ENCODE peak calls at places on chromosome 5, in five cellular contexts. One of them, this sample, is unnamed.

GRCh38 chr5:41925555-41925946 is 470 bp downstream of the FBXO4 start:
- DNase-seq in HFFc6: no peak
- DNase-seq in RWPE1: peak
- DNase-seq in AG04450: no peak
- DNase-seq in uterus: peak
- DNase-seq in this sample: no peak

GRCh38 chr5:142770650-142771609 is 753 bp downstream of the ARHGAP26 start:
- DNase-seq in HFFc6: peak
- DNase-seq in RWPE1: peak
- DNase-seq in AG04450: no peak
- DNase-seq in uterus: peak
- DNase-seq in this sample: no peak

GRCh38 chr5:175344331-175345200 is 99.4 kb downstream of the DRD1 start:
- DNase-seq in HFFc6: no peak
- DNase-seq in RWPE1: peak
- DNase-seq in AG04450: no peak
- DNase-seq in uterus: no peak
- DNase-seq in this sample: no peak

GRCh38 chr5:139784488-139784887 is 11.1 kb upstream of the PSD2 start:
- DNase-seq in HFFc6: no peak
- DNase-seq in RWPE1: no peak
- DNase-seq in AG04450: no peak
- DNase-seq in uterus: no peak
- DNase-seq in this sample: no peak

GRCh38 chr5:57779383-57780223 is 297.0 kb upstream of the ACTBL2 start:
- DNase-seq in HFFc6: peak
- DNase-seq in RWPE1: peak
- DNase-seq in AG04450: peak
- DNase-seq in uterus: peak
- DNase-seq in this sample: peak

GRCh38 chr5:40165106-40165788 is 514.5 kb upstream of the PTGER4 start:
- DNase-seq in HFFc6: no peak
- DNase-seq in RWPE1: no peak
- DNase-seq in AG04450: no peak
- DNase-seq in uterus: no peak
- DNase-seq in this sample: no peak

GRCh38 chr5:17308326-17309065 is 91.1 kb downstream of the BASP1 start:
- DNase-seq in HFFc6: no peak
- DNase-seq in RWPE1: no peak
- DNase-seq in AG04450: no peak
- DNase-seq in uterus: no peak
- DNase-seq in this sample: no peak

GRCh38 chr5:174414315-174414710 is 310.1 kb upstream of the MSX2 start:
- DNase-seq in HFFc6: no peak
- DNase-seq in RWPE1: no peak
- DNase-seq in AG04450: no peak
- DNase-seq in uterus: no peak
- DNase-seq in this sample: no peak

DNA sequence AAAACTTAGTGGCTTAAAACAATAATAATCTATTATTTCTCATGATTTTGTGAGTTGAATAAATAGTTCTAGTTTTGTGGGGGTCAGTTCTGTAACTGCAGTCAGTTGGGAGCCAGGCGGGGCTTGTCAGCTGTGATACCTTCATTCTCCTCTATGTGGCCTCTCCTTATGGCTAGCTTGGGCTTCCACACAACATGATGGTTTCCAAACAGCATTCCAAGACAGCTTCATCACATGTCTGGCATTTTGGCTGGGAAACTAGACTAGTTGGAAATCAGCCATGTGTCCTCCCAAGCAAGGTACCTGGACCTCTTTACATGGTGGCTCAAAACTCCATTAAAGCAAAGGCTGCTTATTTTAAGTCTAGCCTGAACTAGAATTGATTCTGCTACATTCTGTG is 61.4 kb upstream of the RANBP3L start:
- DNase-seq in HFFc6: peak
- DNase-seq in RWPE1: peak
- DNase-seq in AG04450: no peak
- DNase-seq in uterus: no peak
- DNase-seq in this sample: peak
- TF ChIP-seq CTCF in HFFc6: peak
- TF ChIP-seq CTCF in RWPE1: no peak
- TF ChIP-seq CTCF in AG04450: no peak
- TF ChIP-seq CTCF in uterus: no peak
- TF ChIP-seq CTCF in this sample: peak

DNA sequence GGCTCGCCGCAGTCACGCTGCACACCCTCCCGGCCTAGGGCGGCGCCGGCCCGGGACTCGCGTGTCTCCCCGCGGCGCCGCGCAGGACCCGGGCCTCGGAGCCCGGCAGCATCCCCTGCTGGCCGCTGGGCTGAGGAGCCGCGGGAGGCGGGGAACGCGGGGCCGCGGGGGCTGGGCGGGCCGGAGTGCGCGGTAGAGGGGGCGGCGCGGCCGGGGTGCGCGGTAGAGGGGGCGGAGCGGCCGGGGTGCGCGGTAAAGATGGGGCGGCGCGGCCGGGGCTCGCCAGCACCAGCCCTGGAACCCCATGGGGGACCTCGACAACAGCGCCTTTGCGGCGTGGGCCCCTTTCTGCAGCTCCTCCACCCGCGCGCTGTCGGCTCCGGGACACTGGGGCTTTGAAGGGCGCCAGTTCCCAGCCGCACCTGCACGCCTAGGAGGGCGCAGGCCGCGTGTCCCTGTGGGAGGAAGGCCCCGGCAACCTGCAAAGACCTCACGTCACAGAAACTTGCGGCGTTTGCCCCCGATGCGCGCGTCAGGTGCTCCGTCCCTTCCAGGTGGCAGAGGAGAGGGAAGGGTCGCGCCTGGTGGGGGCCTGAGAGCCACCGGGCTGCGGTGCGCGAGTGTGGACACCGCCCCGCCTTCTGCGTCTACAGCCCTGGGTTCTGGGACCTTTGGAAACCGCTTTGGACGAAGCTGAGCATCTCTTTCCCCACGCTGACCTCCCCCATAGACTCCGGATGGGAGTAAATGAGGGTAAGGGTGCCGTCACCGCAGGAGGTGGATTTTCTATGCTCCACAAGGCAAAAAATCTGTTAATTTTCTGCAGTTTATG is 49.6 kb downstream of the NSUN2 start:
- DNase-seq in HFFc6: no peak
- DNase-seq in RWPE1: no peak
- DNase-seq in AG04450: no peak
- DNase-seq in uterus: peak
- DNase-seq in this sample: no peak
- TF ChIP-seq CTCF in HFFc6: peak
- TF ChIP-seq CTCF in RWPE1: peak
- TF ChIP-seq CTCF in AG04450: peak
- TF ChIP-seq CTCF in uterus: peak
- TF ChIP-seq CTCF in this sample: peak

GRCh38 chr5:66860199-66860975 is 264.2 kb downstream of the MAST4 start:
- DNase-seq in HFFc6: no peak
- DNase-seq in RWPE1: no peak
- DNase-seq in AG04450: no peak
- DNase-seq in uterus: no peak
- DNase-seq in this sample: no peak

GRCh38 chr5:66863343-66864170 is 267.4 kb downstream of the MAST4 start:
- DNase-seq in HFFc6: no peak
- DNase-seq in RWPE1: no peak
- DNase-seq in AG04450: no peak
- DNase-seq in uterus: no peak
- DNase-seq in this sample: no peak

GRCh38 chr5:66867622-66868322 is 271.6 kb downstream of the MAST4 start:
- DNase-seq in HFFc6: no peak
- DNase-seq in RWPE1: no peak
- DNase-seq in AG04450: no peak
- DNase-seq in uterus: no peak
- DNase-seq in this sample: no peak

GRCh38 chr5:66861402-66861801 is 265.2 kb downstream of the MAST4 start:
- DNase-seq in HFFc6: no peak
- DNase-seq in RWPE1: no peak
- DNase-seq in AG04450: no peak
- DNase-seq in uterus: no peak
- DNase-seq in this sample: no peak

DNA sequence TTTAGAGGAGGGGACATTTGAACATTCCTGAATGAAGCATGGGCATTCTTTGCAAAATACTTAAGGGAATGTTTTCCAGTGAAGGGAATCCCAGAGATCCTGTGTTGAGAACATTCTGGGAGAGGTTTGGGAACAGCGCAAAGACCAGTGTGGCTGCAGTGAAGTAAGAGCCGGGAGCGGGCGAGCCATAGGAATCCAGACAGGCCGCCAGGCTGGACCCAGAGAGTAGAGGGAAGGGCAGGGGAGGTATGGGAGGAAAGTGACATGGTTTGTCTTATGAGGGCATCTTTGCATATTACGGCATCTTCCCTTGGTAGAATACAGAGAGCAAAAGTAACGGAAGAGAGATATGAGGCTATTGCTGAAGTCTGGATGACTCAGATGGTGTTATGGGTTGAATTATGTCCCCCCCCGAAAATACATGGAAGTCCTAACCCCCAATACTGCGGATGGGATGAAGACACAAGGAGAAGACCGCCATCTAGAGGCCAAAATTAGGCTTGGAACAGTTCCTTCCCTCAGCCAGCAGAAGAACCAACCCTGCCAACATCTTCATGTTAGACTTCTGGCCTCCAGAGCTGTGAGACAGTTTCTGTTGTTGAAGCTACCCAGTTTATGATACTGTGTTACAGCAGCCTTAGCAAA is 268.2 kb downstream of the MAST4 start:
- DNase-seq in HFFc6: peak
- DNase-seq in RWPE1: peak
- DNase-seq in AG04450: no peak
- DNase-seq in uterus: no peak
- DNase-seq in this sample: no peak
- TF ChIP-seq CTCF in HFFc6: peak
- TF ChIP-seq CTCF in RWPE1: peak
- TF ChIP-seq CTCF in AG04450: peak
- TF ChIP-seq CTCF in uterus: peak
- TF ChIP-seq CTCF in this sample: peak

DNA sequence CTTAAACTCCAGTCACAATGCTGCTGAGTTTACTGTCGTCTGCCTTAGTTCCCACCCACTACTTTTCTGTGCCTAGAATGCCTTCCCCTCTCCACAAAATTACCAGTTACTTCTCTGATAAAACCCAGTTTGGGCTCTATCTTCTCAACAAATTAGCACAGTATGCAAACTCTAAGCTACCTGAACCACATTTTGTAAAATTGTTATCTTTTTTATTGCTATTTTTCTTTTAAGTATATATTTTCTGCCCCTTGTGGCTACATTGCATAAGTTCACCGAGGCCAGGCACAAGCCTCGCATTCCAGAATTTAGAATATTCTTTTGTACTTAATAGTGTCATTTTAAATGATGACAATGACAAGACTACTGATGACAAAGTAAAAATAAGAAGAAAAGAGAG is 60.0 kb downstream of the POU5F2 start:
- DNase-seq in HFFc6: no peak
- DNase-seq in RWPE1: no peak
- DNase-seq in AG04450: no peak
- DNase-seq in uterus: no peak
- DNase-seq in this sample: no peak
- TF ChIP-seq CTCF in HFFc6: peak
- TF ChIP-seq CTCF in RWPE1: no peak
- TF ChIP-seq CTCF in AG04450: peak
- TF ChIP-seq CTCF in uterus: no peak
- TF ChIP-seq CTCF in this sample: no peak

GRCh38 chr5:3121813-3122212 is 370.3 kb upstream of the IRX2 start:
- DNase-seq in HFFc6: no peak
- DNase-seq in RWPE1: no peak
- DNase-seq in AG04450: no peak
- DNase-seq in uterus: no peak
- DNase-seq in this sample: no peak
- TF ChIP-seq CTCF in HFFc6: no peak
- TF ChIP-seq CTCF in RWPE1: no peak
- TF ChIP-seq CTCF in AG04450: no peak
- TF ChIP-seq CTCF in uterus: no peak
- TF ChIP-seq CTCF in this sample: no peak

DNA sequence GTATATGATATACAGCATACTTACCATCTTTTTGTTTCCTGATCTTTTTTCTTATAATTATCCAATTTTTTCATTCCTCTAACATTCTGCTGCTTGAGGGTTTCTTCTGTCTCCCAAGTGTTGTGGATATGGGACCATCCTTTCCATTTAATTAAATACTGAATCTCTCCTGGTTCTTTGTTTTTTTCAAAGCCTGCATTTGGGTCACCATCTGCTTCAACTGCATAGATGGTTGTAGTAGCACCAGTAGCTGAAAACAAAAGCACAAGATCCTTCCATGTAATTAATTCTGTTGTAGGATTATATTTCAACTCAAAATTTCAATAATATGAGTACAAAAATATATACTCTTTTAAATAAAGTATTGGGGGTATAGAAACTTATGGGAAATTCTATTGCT is 29.4 kb downstream of the CHD1 start:
- DNase-seq in HFFc6: no peak
- DNase-seq in RWPE1: no peak
- DNase-seq in AG04450: no peak
- DNase-seq in uterus: no peak
- DNase-seq in this sample: no peak
- TF ChIP-seq CTCF in HFFc6: no peak
- TF ChIP-seq CTCF in RWPE1: no peak
- TF ChIP-seq CTCF in AG04450: no peak
- TF ChIP-seq CTCF in uterus: no peak
- TF ChIP-seq CTCF in this sample: no peak

GRCh38 chr5:82419559-82420332 is 141.6 kb upstream of the RPS23 start:
- DNase-seq in HFFc6: no peak
- DNase-seq in RWPE1: no peak
- DNase-seq in AG04450: no peak
- DNase-seq in uterus: no peak
- DNase-seq in this sample: no peak

GRCh38 chr5:82418608-82418950 is 140.4 kb upstream of the RPS23 start:
- DNase-seq in HFFc6: no peak
- DNase-seq in RWPE1: no peak
- DNase-seq in AG04450: no peak
- DNase-seq in uterus: no peak
- DNase-seq in this sample: no peak

GRCh38 chr5:82421119-82421518 is 143.0 kb upstream of the RPS23 start:
- DNase-seq in HFFc6: peak
- DNase-seq in RWPE1: peak
- DNase-seq in AG04450: peak
- DNase-seq in uterus: no peak
- DNase-seq in this sample: peak

GRCh38 chr5:82416506-82416905 is 138.4 kb upstream of the RPS23 start:
- DNase-seq in HFFc6: no peak
- DNase-seq in RWPE1: no peak
- DNase-seq in AG04450: no peak
- DNase-seq in uterus: no peak
- DNase-seq in this sample: no peak

GRCh38 chr5:82417776-82418607 is 139.8 kb upstream of the RPS23 start:
- DNase-seq in HFFc6: peak
- DNase-seq in RWPE1: no peak
- DNase-seq in AG04450: no peak
- DNase-seq in uterus: no peak
- DNase-seq in this sample: peak
- TF ChIP-seq CTCF in HFFc6: no peak
- TF ChIP-seq CTCF in RWPE1: no peak
- TF ChIP-seq CTCF in AG04450: no peak
- TF ChIP-seq CTCF in uterus: no peak
- TF ChIP-seq CTCF in this sample: no peak

GRCh38 chr5:134099288-134099872 is 15.1 kb upstream of the TCF7 start:
- DNase-seq in HFFc6: no peak
- DNase-seq in RWPE1: no peak
- DNase-seq in AG04450: no peak
- DNase-seq in uterus: no peak
- DNase-seq in this sample: no peak
- TF ChIP-seq CTCF in HFFc6: no peak
- TF ChIP-seq CTCF in RWPE1: no peak
- TF ChIP-seq CTCF in AG04450: no peak
- TF ChIP-seq CTCF in uterus: no peak
- TF ChIP-seq CTCF in this sample: no peak

This sample was measured in AG04449.